ENCODE peak calls at places on chromosomes 11 and 22, in ten cellular contexts. K is HCT116; L is suprapubic skin; D is CD4-positive, alpha-beta memory T cell; W is tibial nerve; C is right atrium auricular region; Z is colonic mucosa; S is ovary; G is thoracic aorta; R is Peyer's patch. F is an unnamed sample.
A peak's percentile ranks its signal among the peaks of the same experiment; 100 is the strongest.

GRCh38 chr11:43916621-43917020 is 25.8 kb upstream of the C11orf96 start:
- DNase-seq in K (no peak), C (no peak), Z (no peak), G (no peak), S (no peak), R (no peak), L (no peak), D (no peak), W (no peak), F (no peak)

GRCh38 chr11:128940603-128941002 is 2.1 kb downstream of the TP53AIP1 start:
- DNase-seq in D (no peak), C (no peak), Z (no peak), G (no peak), R (no peak), S (no peak), L (no peak), K (no peak), W (no peak), F (no peak)

GRCh38 chr11:83666149-83666548 is 380.0 kb upstream of the CCDC90B start:
- DNase-seq in S (no peak), W (no peak), Z (no peak), G (no peak), C (no peak), R (no peak), K (no peak), D (no peak), L (no peak), F (no peak)

GRCh38 chr11:40924915-40925314 is 534.5 kb downstream of the LRRC4C start:
- DNase-seq in S (no peak), D (no peak), L (no peak), K (no peak), G (no peak), W (no peak), R (no peak), Z (no peak), C (no peak), F (no peak)

GRCh38 chr22:49046546-49047305 is 780.9 kb downstream of the BRD1 start:
- DNase-seq in D (no peak), Z (peak; percentile 30), W (no peak), R (no peak), K (peak; percentile 46), L (peak; percentile 61), C (no peak), G (no peak), S (no peak), F (no peak)

GRCh38 chr11:91800208-91800914 is 424.3 kb upstream of the FAT3 start:
- DNase-seq in W (no peak), Z (no peak), R (no peak), L (no peak), D (no peak), K (no peak), G (no peak), S (no peak), C (no peak), F (no peak)

GRCh38 chr11:96964661-96965060 is 574.8 kb downstream of the JRKL start:
- DNase-seq in G (no peak), S (no peak), W (no peak), K (no peak), L (no peak), C (no peak), D (no peak), Z (no peak), R (no peak), F (no peak)

GRCh38 chr22:45892681-45893461 is 84.1 kb downstream of the WNT7B start:
- DNase-seq in L (no peak), Z (no peak), C (no peak), G (no peak), D (no peak), R (no peak), S (no peak), W (no peak), K (no peak), F (no peak)

GRCh38 chr11:63985812-63986155 is 454 bp upstream of the OTUB1 start:
- DNase-seq in D (peak; percentile 73), G (no peak), C (no peak), S (no peak), R (no peak), W (no peak), L (no peak), K (no peak), Z (no peak), F (no peak)

GRCh38 chr22:37483594-37484114 is 2.5 kb downstream of the MFNG start:
- DNase-seq in W (no peak), L (no peak), Z (no peak), D (no peak), S (no peak), C (no peak), R (no peak), K (no peak), G (no peak), F (no peak)

GRCh38 chr22:23754220-23754919 is at the start of gene VPREB3:
- DNase-seq in S (no peak), C (no peak), W (no peak), L (no peak), D (no peak), Z (no peak), G (no peak), R (no peak), K (no peak), F (no peak)

DNA sequence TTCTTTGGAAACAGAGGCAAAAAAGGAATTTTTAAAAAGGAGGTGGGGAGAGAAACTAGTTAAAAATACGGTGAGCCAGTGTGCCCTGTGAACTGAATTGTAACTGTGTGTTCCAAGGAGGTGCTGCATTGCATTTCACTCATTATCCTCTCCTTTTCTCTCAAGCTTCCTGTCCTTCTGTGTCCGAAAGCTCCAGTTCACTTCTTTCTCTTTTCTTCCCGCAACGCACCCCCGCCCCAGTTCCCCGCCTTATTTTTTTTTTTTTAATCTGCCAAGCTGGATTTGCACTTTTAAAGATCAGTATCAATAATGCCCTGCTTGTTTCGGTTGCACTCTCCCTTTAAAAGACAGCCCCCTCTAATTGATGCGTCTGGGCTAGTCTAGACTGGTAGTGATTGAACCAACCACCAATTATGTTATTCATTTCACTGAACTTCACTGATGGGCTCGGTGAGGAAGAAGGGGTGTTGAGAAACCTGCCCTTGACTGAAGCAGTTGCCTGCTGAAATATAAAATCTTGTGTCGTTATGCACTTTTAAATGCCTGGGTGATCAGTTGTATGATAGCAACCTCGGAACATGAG is 18.5 kb downstream of the BLID start:
- DNase-seq in G (no peak), W (no peak), C (no peak), Z (no peak), D (no peak), L (no peak), S (peak; percentile 21), R (no peak), K (no peak), F (no peak)
- H3K4me3 ChIP-seq in G (peak overlapping the region; percentile 91), W (peak overlapping the region; percentile 44), C (peak overlapping the region; percentile 59), Z (no peak overlapping the region), D (no peak overlapping the region), L (peak overlapping the region; percentile 47), S (peak overlapping the region; percentile 58), R (no peak overlapping the region), K (no peak overlapping the region), F (peak overlapping the region; percentile 42)

GRCh38 chr11:59187020-59187419 is 15.1 kb downstream of the DTX4 start:
- DNase-seq in Z (no peak), W (no peak), S (no peak), C (no peak), K (no peak), G (no peak), L (no peak), R (no peak), D (no peak), F (no peak)
- H3K4me1 ChIP-seq in Z (peaks cover 39% of the 10 kb centered on the region), W (peaks cover 80% of the 10 kb centered on the region), S (peaks cover 29% of the 10 kb centered on the region), C (peaks cover 29% of the 10 kb centered on the region), K (peaks cover 20% of the 10 kb centered on the region), G (no peaks in the 10 kb centered on the region), L (peaks cover 32% of the 10 kb centered on the region), R (no peaks in the 10 kb centered on the region), D (no peaks in the 10 kb centered on the region), F (no peaks in the 10 kb centered on the region)

DNA sequence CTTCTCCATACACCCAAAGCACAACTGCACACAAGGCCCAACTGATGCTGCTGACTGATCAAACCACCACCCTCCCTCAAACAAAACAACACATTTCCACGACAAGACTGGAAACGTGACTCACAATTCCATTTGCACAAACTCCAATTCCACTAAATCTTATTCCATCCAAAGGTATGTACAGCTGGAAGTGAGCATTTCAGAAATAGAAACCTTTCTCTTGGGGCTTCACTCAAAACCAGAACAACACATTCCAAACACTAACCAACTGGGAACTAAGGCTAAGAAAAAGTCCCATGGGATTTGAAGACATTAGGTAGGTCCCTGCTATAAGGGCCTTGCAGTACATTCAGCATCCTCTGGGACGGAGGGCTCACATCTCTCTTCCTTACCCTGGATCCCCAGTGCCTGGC is 19.6 kb downstream of the MORC2 start:
- DNase-seq in D (no peak), C (no peak), Z (no peak), R (no peak), L (no peak), W (no peak), G (no peak), S (no peak), K (no peak), F (no peak)
- H3K4me3 ChIP-seq in D (no peak overlapping the region), C (no peak overlapping the region), Z (no peak overlapping the region), R (no peak overlapping the region), L (no peak overlapping the region), W (no peak overlapping the region), G (no peak overlapping the region), S (no peak overlapping the region), K (no peak overlapping the region), F (no peak overlapping the region)

GRCh38 chr11:73586791-73587190 is 11.1 kb downstream of the FAM168A start:
- DNase-seq in R (no peak), L (no peak), S (no peak), C (no peak), K (no peak), G (no peak), W (no peak), Z (no peak), D (no peak), F (no peak)

GRCh38 chr11:73585834-73586575 is 11.9 kb downstream of the FAM168A start:
- DNase-seq in C (no peak), S (no peak), G (no peak), R (no peak), K (no peak), L (no peak), D (no peak), Z (no peak), W (no peak), F (no peak)

GRCh38 chr11:73592640-73593039 is 5.3 kb downstream of the FAM168A start:
- DNase-seq in W (no peak), D (no peak), Z (no peak), C (no peak), G (no peak), R (no peak), L (no peak), S (no peak), K (no peak), F (no peak)

GRCh38 chr11:73591743-73592142 is 6.2 kb downstream of the FAM168A start:
- DNase-seq in K (no peak), R (no peak), L (no peak), W (no peak), D (no peak), C (no peak), S (no peak), G (no peak), Z (no peak), F (no peak)

DNA sequence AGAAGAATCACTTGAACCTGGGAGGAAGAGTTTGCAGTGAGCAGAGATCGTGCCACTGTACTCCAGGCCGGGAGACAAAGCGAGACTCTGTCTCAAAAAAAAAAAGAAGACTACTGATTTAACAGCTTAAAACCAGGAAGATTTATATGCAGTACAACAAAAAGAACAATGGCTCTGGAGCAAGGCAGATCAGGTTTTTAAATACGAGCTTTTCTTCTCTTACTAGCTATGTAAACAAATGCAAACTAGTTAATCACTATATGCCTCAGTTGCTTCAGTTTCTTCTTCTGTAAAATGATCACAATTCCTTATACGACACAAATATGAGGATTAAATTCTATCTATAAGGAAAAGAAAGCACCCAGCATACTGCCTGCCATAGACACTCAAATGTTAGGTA is 6.9 kb downstream of the FAM168A start:
- DNase-seq in G (no peak), L (no peak), R (no peak), K (no peak), C (no peak), D (no peak), W (no peak), Z (no peak), S (no peak), F (no peak)
- H3K4me1 ChIP-seq in G (peaks cover 2% of the 10 kb centered on the region), L (peaks cover 2% of the 10 kb centered on the region), R (no peaks in the 10 kb centered on the region), K (peaks cover under 1% of the 10 kb centered on the region), C (peaks cover 6% of the 10 kb centered on the region), D (peaks cover 7% of the 10 kb centered on the region), W (peaks cover 14% of the 10 kb centered on the region), Z (no peaks in the 10 kb centered on the region), S (peaks cover 2% of the 10 kb centered on the region), F (peaks cover 14% of the 10 kb centered on the region)

F was measured in Panc1.